ENCODE peak calls at places on chromosomes 4 and X, in six cellular contexts. One of them, this sample, is unnamed.

GRCh38 chrX:150225266-150225665 is 137.9 kb upstream of the MAMLD1 start:
- DNase-seq in heart right ventricle: no peak
- DNase-seq in tibial artery: no peak
- DNase-seq in adipocyte: no peak
- DNase-seq in testis: no peak
- DNase-seq in CD4-positive, alpha-beta memory T cell: no peak
- DNase-seq in this sample: no peak

GRCh38 chrX:16208601-16209000 is 41.3 kb downstream of the MAGEB17 start:
- DNase-seq in adipocyte: no peak
- DNase-seq in testis: no peak
- DNase-seq in CD4-positive, alpha-beta memory T cell: no peak
- DNase-seq in tibial artery: no peak
- DNase-seq in heart right ventricle: no peak
- DNase-seq in this sample: no peak

GRCh38 chr4:110132822-110133719 is 65.3 kb downstream of the ELOVL6 start:
- DNase-seq in heart right ventricle: no peak
- DNase-seq in testis: no peak
- DNase-seq in adipocyte: no peak
- DNase-seq in CD4-positive, alpha-beta memory T cell: no peak
- DNase-seq in tibial artery: no peak
- DNase-seq in this sample: no peak

GRCh38 chr4:93066746-93067145 is 761.8 kb upstream of the ATOH1 start:
- DNase-seq in heart right ventricle: no peak
- DNase-seq in testis: no peak
- DNase-seq in CD4-positive, alpha-beta memory T cell: no peak
- DNase-seq in tibial artery: no peak
- DNase-seq in adipocyte: no peak
- DNase-seq in this sample: no peak

GRCh38 chr4:103018391-103019318 is 850 bp downstream of the SLC9B1 start:
- DNase-seq in adipocyte: peak
- DNase-seq in testis: peak
- DNase-seq in tibial artery: no peak
- DNase-seq in CD4-positive, alpha-beta memory T cell: peak
- DNase-seq in heart right ventricle: peak
- DNase-seq in this sample: no peak

GRCh38 chr4:1802151-1802715 is 9.1 kb downstream of the FGFR3 start:
- DNase-seq in testis: no peak
- DNase-seq in CD4-positive, alpha-beta memory T cell: no peak
- DNase-seq in tibial artery: no peak
- DNase-seq in adipocyte: peak
- DNase-seq in heart right ventricle: no peak
- DNase-seq in this sample: no peak

GRCh38 chr4:184747034-184747830 is 13.3 kb upstream of the CENPU start:
- DNase-seq in tibial artery: no peak
- DNase-seq in adipocyte: no peak
- DNase-seq in testis: no peak
- DNase-seq in CD4-positive, alpha-beta memory T cell: no peak
- DNase-seq in heart right ventricle: no peak
- DNase-seq in this sample: peak

GRCh38 chr4:137576437-137576836 is 44.1 kb upstream of the PCDH18 start:
- DNase-seq in tibial artery: no peak
- DNase-seq in heart right ventricle: no peak
- DNase-seq in testis: no peak
- DNase-seq in adipocyte: peak
- DNase-seq in CD4-positive, alpha-beta memory T cell: no peak
- DNase-seq in this sample: no peak

GRCh38 chr4:149183638-149184037 is 632.0 kb downstream of the IQCM start:
- DNase-seq in tibial artery: no peak
- DNase-seq in CD4-positive, alpha-beta memory T cell: no peak
- DNase-seq in testis: no peak
- DNase-seq in heart right ventricle: no peak
- DNase-seq in adipocyte: no peak
- DNase-seq in this sample: no peak

GRCh38 chrX:150903110-150903508 is 4.6 kb upstream of the CD99L2 start:
- DNase-seq in testis: no peak
- DNase-seq in heart right ventricle: no peak
- DNase-seq in adipocyte: no peak
- DNase-seq in tibial artery: no peak
- DNase-seq in CD4-positive, alpha-beta memory T cell: no peak
- DNase-seq in this sample: no peak

GRCh38 chrX:103017542-103017941 is 46.4 kb downstream of the BEX1 start:
- DNase-seq in testis: no peak
- DNase-seq in tibial artery: no peak
- DNase-seq in CD4-positive, alpha-beta memory T cell: no peak
- DNase-seq in adipocyte: peak
- DNase-seq in heart right ventricle: no peak
- DNase-seq in this sample: no peak

GRCh38 chr4:69910016-69910782 is 20.7 kb upstream of the CSN1S1 start:
- DNase-seq in tibial artery: no peak
- DNase-seq in testis: no peak
- DNase-seq in heart right ventricle: no peak
- DNase-seq in CD4-positive, alpha-beta memory T cell: no peak
- DNase-seq in adipocyte: peak
- DNase-seq in this sample: no peak
- H3K4me3 ChIP-seq in tibial artery: no peak
- H3K4me3 ChIP-seq in testis: no peak
- H3K4me3 ChIP-seq in heart right ventricle: no peak
- H3K4me3 ChIP-seq in CD4-positive, alpha-beta memory T cell: no peak
- H3K4me3 ChIP-seq in adipocyte: no peak
- H3K4me3 ChIP-seq in this sample: no peak

DNA sequence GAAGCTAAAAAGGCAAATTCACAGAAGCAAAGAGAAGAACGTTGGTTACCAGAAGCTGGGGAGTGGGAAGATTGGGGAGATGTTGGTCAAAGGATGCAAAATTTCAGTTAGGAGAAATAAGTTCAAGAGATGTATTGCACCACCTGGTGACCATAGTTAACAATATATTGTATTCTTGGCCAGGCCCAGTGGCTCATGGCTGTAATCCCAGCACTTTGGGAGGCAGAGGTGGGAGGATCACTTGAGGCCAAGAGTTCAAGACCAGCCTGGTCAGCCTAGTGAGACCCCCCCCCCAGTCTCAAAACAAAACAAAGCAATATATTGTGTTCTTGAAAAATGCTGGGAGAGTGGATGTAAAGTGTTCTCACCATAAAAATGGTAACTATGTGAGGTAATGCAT is 67.9 kb downstream of the TAB3 start:
- DNase-seq in CD4-positive, alpha-beta memory T cell: no peak
- DNase-seq in heart right ventricle: no peak
- DNase-seq in adipocyte: peak
- DNase-seq in testis: no peak
- DNase-seq in tibial artery: no peak
- DNase-seq in this sample: no peak
- H3K4me3 ChIP-seq in CD4-positive, alpha-beta memory T cell: no peak
- H3K4me3 ChIP-seq in heart right ventricle: no peak
- H3K4me3 ChIP-seq in adipocyte: no peak
- H3K4me3 ChIP-seq in testis: no peak
- H3K4me3 ChIP-seq in tibial artery: no peak
- H3K4me3 ChIP-seq in this sample: no peak

DNA sequence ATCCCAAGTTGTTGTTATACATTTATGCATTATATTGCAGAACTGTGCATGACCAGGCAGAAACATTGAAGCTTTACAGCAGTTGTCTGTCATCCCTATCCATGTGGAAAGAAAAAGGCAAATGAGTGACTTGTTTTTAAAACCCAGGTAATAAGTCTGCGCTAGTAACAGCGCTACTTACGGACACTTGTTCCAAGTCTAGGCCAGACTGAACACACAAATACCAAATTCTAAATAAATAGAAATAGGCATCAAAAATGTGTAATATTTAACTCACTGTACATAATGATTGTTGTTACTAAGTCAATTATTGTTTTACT is 548 bp upstream of the MAML3 start:
- DNase-seq in heart right ventricle: no peak
- DNase-seq in testis: no peak
- DNase-seq in tibial artery: no peak
- DNase-seq in CD4-positive, alpha-beta memory T cell: no peak
- DNase-seq in adipocyte: no peak
- DNase-seq in this sample: no peak
- H3K4me3 ChIP-seq in heart right ventricle: peak
- H3K4me3 ChIP-seq in testis: peak
- H3K4me3 ChIP-seq in tibial artery: peak
- H3K4me3 ChIP-seq in CD4-positive, alpha-beta memory T cell: peak
- H3K4me3 ChIP-seq in adipocyte: peak
- H3K4me3 ChIP-seq in this sample: peak

GRCh38 chr4:11429646-11430045 is 952 bp upstream of the HS3ST1 start:
- DNase-seq in testis: no peak
- DNase-seq in CD4-positive, alpha-beta memory T cell: no peak
- DNase-seq in adipocyte: no peak
- DNase-seq in heart right ventricle: no peak
- DNase-seq in tibial artery: no peak
- DNase-seq in this sample: no peak
- H3K4me3 ChIP-seq in testis: peak
- H3K4me3 ChIP-seq in CD4-positive, alpha-beta memory T cell: no peak
- H3K4me3 ChIP-seq in adipocyte: no peak
- H3K4me3 ChIP-seq in heart right ventricle: peak
- H3K4me3 ChIP-seq in tibial artery: peak
- H3K4me3 ChIP-seq in this sample: peak

GRCh38 chrX:1111543-1112300 is 100.7 kb downstream of the CRLF2 start:
- DNase-seq in tibial artery: no peak
- DNase-seq in heart right ventricle: no peak
- DNase-seq in adipocyte: no peak
- DNase-seq in testis: no peak
- DNase-seq in CD4-positive, alpha-beta memory T cell: no peak
- DNase-seq in this sample: no peak
- H3K4me3 ChIP-seq in tibial artery: no peak
- H3K4me3 ChIP-seq in heart right ventricle: no peak
- H3K4me3 ChIP-seq in adipocyte: no peak
- H3K4me3 ChIP-seq in testis: no peak
- H3K4me3 ChIP-seq in CD4-positive, alpha-beta memory T cell: no peak
- H3K4me3 ChIP-seq in this sample: no peak